ENCODE peak calls at places on chromosomes 13 and 19, in nine cellular contexts. M is neuronal stem cell; B is transverse colon; T is neural progenitor cell; Y is H1; E is naive thymus-derived CD4-positive, alpha-beta T cell; N is cardiac muscle cell; G is heart left ventricle; L is right atrium auricular region. D is an unnamed sample. For H3K36me3 and H3K4me1, the result is how much of the 10 kb centered on the place peaks cover.

GRCh38 chr19:31378404-31378803 is 29.2 kb upstream of the TSHZ3 start:
- DNase-seq in B (peak), L (peak), E (no peak), Y (no peak), M (no peak), T (no peak), G (peak), N (no peak), D (no peak)

GRCh38 chr13:40231311-40231710 is 435.1 kb downstream of the FOXO1 start:
- DNase-seq in B (no peak), M (no peak), T (no peak), Y (no peak), G (no peak), E (no peak), L (no peak), N (no peak), D (no peak)

GRCh38 chr19:3523361-3524074 is 15.5 kb upstream of the TEKTIP1 start:
- DNase-seq in L (no peak), N (no peak), Y (no peak), M (no peak), E (no peak), G (no peak), T (no peak), B (no peak), D (no peak)

GRCh38 chr19:56538761-56539263 is at the start of gene ZFP28:
- DNase-seq in B (peak), E (no peak), N (no peak), T (no peak), L (no peak), Y (no peak), G (peak), M (no peak), D (peak)

GRCh38 chr19:39398297-39398864 is 7.2 kb downstream of the MED29 start:
- DNase-seq in T (no peak), E (no peak), M (no peak), G (peak), N (no peak), L (peak), Y (no peak), B (peak), D (peak)

GRCh38 chr19:55053735-55054134 is 9.2 kb downstream of the RDH13 start:
- DNase-seq in T (no peak), E (no peak), M (no peak), Y (no peak), G (no peak), N (no peak), B (no peak), L (no peak), D (no peak)

GRCh38 chr13:40170091-40170490 is 496.4 kb downstream of the FOXO1 start:
- DNase-seq in L (no peak), B (no peak), N (no peak), E (no peak), T (no peak), G (no peak), M (no peak), Y (no peak), D (no peak)

GRCh38 chr13:51929699-51930098 is 67.9 kb downstream of the CCDC70 start:
- DNase-seq in N (no peak), B (no peak), T (no peak), G (no peak), L (no peak), E (no peak), M (no peak), Y (no peak), D (no peak)

GRCh38 chr19:16160943-16161560 is 12.3 kb downstream of the CIB3 start:
- DNase-seq in M (no peak), B (peak), L (no peak), G (no peak), E (no peak), T (no peak), N (no peak), Y (no peak), D (no peak)

GRCh38 chr13:110231348-110232047 is 75.5 kb downstream of the COL4A1 start:
- DNase-seq in B (no peak), G (no peak), Y (no peak), M (no peak), L (no peak), T (no peak), E (no peak), N (no peak), D (no peak)

GRCh38 chr19:39217094-39217493 is 13.0 kb upstream of the SYCN start:
- DNase-seq in L (no peak), T (no peak), E (no peak), N (no peak), G (no peak), Y (no peak), M (no peak), B (no peak), D (no peak)

GRCh38 chr13:18993884-18994660 is 187.6 kb downstream of the TUBA3C start:
- DNase-seq in M (no peak), T (no peak), N (no peak), L (no peak), B (no peak), G (no peak), E (no peak), Y (no peak), D (no peak)

GRCh38 chr13:111153279-111153976 is 38.3 kb downstream of the ARHGEF7 start:
- DNase-seq in M (peak), Y (peak), B (peak), T (peak), G (peak), L (peak), E (peak), N (peak), D (peak)

GRCh38 chr13:42992585-42993122 is 613 bp upstream of the EPSTI1 start:
- DNase-seq in M (no peak), E (peak), G (no peak), L (no peak), Y (no peak), B (no peak), T (no peak), N (no peak), D (no peak)

GRCh38 chr13:102405499-102406079 is 3.7 kb upstream of the FGF14 start:
- DNase-seq in G (no peak), E (no peak), Y (no peak), L (no peak), B (no peak), T (peak), N (peak), M (peak), D (no peak)

GRCh38 chr13:48749699-48750473 is 96.2 kb downstream of the CYSLTR2 start:
- DNase-seq in T (peak), Y (peak), E (no peak), M (peak), N (peak), G (peak), B (peak), L (peak), D (peak)

GRCh38 chr13:79874396-79875360 is 393.7 kb downstream of the NDFIP2 start:
- DNase-seq in M (no peak), E (no peak), Y (no peak), N (no peak), B (no peak), T (no peak), L (no peak), G (no peak), D (no peak)

GRCh38 chr19:43534811-43535761 is 2.1 kb downstream of the ZNF575 start:
- DNase-seq in E (no peak), B (peak), N (peak), G (peak), M (peak), Y (peak), L (peak), T (peak), D (peak)

GRCh38 chr19:36574762-36575161 is 1.7 kb upstream of the ZNF529 start:
- DNase-seq in T (no peak), L (no peak), N (no peak), E (no peak), B (no peak), M (no peak), G (no peak), Y (no peak), D (no peak)

GRCh38 chr13:43573361-43573740 is 213.4 kb downstream of the ENOX1 start:
- DNase-seq in L (no peak), B (no peak), M (no peak), G (no peak), N (no peak), E (no peak), T (no peak), Y (no peak), D (no peak)

GRCh38 chr13:30576528-30576927 is 41.2 kb upstream of the USPL1 start:
- DNase-seq in M (no peak), E (peak), B (peak), T (no peak), Y (no peak), N (peak), G (peak), L (no peak), D (peak)

GRCh38 chr19:16024266-16025107 is 51.8 kb upstream of the TPM4 start:
- DNase-seq in L (no peak), T (no peak), M (no peak), N (no peak), G (no peak), E (no peak), B (no peak), Y (no peak), D (no peak)

GRCh38 chr19:10603873-10604459 is 16.9 kb upstream of the AP1M2 start:
- DNase-seq in G (no peak), L (peak), M (no peak), N (no peak), E (peak), T (peak), B (peak), Y (no peak), D (no peak)

GRCh38 chr19:17747205-17748098 is 3.8 kb upstream of the FCHO1 start:
- DNase-seq in E (peak), B (peak), N (peak), L (peak), M (peak), T (peak), Y (peak), G (peak), D (peak)

DNA sequence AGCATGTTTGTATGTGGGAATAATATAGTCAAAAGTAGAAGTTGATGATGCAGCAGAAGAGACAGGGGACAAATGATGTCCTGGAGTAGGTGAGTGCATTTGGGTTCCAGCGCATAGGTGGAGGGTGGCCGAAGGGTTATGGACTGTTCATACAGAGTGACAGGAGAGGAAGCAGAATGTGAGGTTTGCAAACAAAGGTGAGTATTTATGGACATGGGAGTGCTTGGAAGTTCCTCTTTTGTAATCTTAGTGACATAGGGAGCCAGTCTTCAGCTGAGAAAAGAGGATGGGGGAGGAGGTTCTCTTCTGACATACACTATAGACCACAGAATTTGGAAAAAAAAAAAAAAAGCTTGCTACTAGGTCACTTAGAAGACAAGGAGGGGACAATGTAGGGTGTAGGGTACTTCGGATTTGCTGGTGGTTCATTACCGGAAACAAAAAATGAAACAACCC is 331.6 kb downstream of the DLEU7 start:
- DNase-seq in E (no peak), N (no peak), Y (no peak), M (no peak), L (no peak), B (peak), G (no peak), T (no peak), D (no peak)
- H3K4me3 ChIP-seq in E (peak), N (no peak), Y (no peak), M (no peak), L (no peak), B (peak), G (peak), T (no peak), D (no peak)

GRCh38 chr19:33953023-33953422 is 156.4 kb downstream of the KCTD15 start:
- DNase-seq in M (no peak), B (no peak), T (no peak), Y (no peak), N (peak), L (peak), E (no peak), G (no peak), D (no peak)
- H3K36me3 ChIP-seq in M (under half), B (under half), T (under half), Y (under half), N (under half), L (under half), E (under half), G (under half), D (under half)

GRCh38 chr13:112995395-112996091 is 26.5 kb downstream of the MCF2L start:
- DNase-seq in N (peak), M (no peak), E (no peak), Y (no peak), L (no peak), B (peak), T (no peak), G (no peak), D (no peak)
- H3K4me1 ChIP-seq in N (under half), M (under half), E (under half), Y (under half), L (under half), B (half or more), T (under half), G (under half), D (half or more)

GRCh38 chr19:2230029-2230531 is 6.0 kb downstream of the PLEKHJ1 start:
- DNase-seq in G (no peak), N (no peak), L (no peak), Y (no peak), M (no peak), T (no peak), E (no peak), B (no peak), D (no peak)

GRCh38 chr19:2229103-2230028 is 6.8 kb downstream of the PLEKHJ1 start:
- DNase-seq in M (no peak), G (no peak), E (no peak), B (no peak), T (no peak), N (no peak), L (no peak), Y (no peak), D (no peak)

GRCh38 chr19:2227415-2228156 is 8.5 kb downstream of the PLEKHJ1 start:
- DNase-seq in G (no peak), E (no peak), T (no peak), Y (no peak), N (no peak), L (no peak), M (no peak), B (peak), D (no peak)

GRCh38 chr19:2226840-2227360 is 9.2 kb downstream of the PLEKHJ1 start:
- DNase-seq in B (no peak), N (no peak), T (no peak), Y (no peak), G (no peak), M (no peak), E (no peak), L (no peak), D (no peak)

DNA sequence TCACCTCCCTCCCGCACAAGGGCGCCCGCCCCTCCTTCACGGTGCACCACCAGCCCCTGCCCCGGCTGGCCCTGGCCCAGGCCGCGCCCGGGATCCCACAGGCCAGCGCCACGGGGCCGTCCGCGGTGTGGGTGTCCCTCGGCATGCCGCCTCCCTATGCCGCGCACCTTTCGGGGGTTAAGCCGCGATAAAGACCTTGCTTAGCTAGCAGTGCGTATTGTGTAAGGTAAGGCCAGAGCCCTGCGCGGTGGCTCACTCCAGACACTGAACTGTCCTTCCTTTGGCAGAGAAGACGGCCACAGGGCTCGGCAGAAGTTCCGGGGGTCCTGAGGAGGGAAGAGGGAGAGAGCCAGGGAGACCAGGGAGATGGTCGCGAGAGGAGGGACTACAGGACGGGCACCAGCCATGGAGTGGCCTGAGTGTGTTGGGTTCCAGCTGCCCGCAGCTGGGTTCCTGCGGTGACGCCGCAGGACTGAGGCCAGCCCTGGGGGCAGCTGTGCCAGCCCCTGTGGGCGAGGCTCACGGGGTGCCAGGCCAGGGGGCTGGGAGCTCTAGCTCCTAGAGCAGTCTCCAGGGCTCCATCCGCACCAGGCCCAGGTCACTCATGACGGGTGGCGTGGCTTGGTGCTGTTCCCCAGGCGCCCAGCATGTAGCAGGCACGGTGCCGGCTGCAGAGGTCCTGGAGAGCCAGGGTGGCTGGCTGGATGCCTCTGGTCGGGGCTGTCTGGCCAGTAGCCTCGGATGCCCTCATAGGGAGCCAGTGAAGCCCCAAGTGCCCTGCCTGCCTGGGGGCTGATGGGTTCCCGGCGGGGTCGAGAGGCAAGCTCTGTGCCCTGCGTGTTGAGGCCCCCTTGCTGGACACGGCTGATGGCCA is 7.7 kb downstream of the PLEKHJ1 start:
- DNase-seq in B (no peak), E (no peak), T (no peak), M (no peak), N (no peak), L (no peak), Y (no peak), G (no peak), D (no peak)
- H3K4me3 ChIP-seq in B (no peak), E (no peak), T (no peak), M (no peak), N (no peak), L (no peak), Y (no peak), G (no peak), D (no peak)